ENCODE peak calls at places on chromosome 12, in ten cellular contexts. One of them, this sample, is unnamed.

GRCh38 chr12:31206038-31206670 is 119.8 kb downstream of the SINHCAF start:
- DNase-seq in left ventricle myocardium inferior: no peak
- DNase-seq in LNCaP clone FGC: peak
- DNase-seq in astrocyte: peak
- DNase-seq in keratinocyte: peak
- DNase-seq in NB4: no peak
- DNase-seq in dorsolateral prefrontal cortex: no peak
- DNase-seq in fibroblast of mammary gland: peak
- DNase-seq in hepatocyte: no peak
- DNase-seq in breast epithelium: no peak
- DNase-seq in this sample: no peak

GRCh38 chr12:21169878-21170472 is 39.0 kb downstream of the SLCO1B1 start:
- DNase-seq in fibroblast of mammary gland: peak
- DNase-seq in left ventricle myocardium inferior: no peak
- DNase-seq in hepatocyte: peak
- DNase-seq in astrocyte: peak
- DNase-seq in LNCaP clone FGC: peak
- DNase-seq in dorsolateral prefrontal cortex: no peak
- DNase-seq in breast epithelium: no peak
- DNase-seq in NB4: peak
- DNase-seq in keratinocyte: no peak
- DNase-seq in this sample: no peak

GRCh38 chr12:72010365-72010764 is 71.7 kb downstream of the TPH2 start:
- DNase-seq in astrocyte: peak
- DNase-seq in fibroblast of mammary gland: no peak
- DNase-seq in NB4: no peak
- DNase-seq in LNCaP clone FGC: no peak
- DNase-seq in hepatocyte: no peak
- DNase-seq in left ventricle myocardium inferior: no peak
- DNase-seq in dorsolateral prefrontal cortex: no peak
- DNase-seq in keratinocyte: no peak
- DNase-seq in breast epithelium: no peak
- DNase-seq in this sample: no peak

GRCh38 chr12:89469361-89469760 is 55.2 kb downstream of the GALNT4 start:
- DNase-seq in hepatocyte: no peak
- DNase-seq in keratinocyte: no peak
- DNase-seq in fibroblast of mammary gland: peak
- DNase-seq in NB4: peak
- DNase-seq in LNCaP clone FGC: no peak
- DNase-seq in astrocyte: peak
- DNase-seq in dorsolateral prefrontal cortex: no peak
- DNase-seq in breast epithelium: no peak
- DNase-seq in left ventricle myocardium inferior: no peak
- DNase-seq in this sample: no peak

GRCh38 chr12:112409064-112409905 is at the start of gene RPL6:
- DNase-seq in left ventricle myocardium inferior: peak
- DNase-seq in breast epithelium: peak
- DNase-seq in LNCaP clone FGC: peak
- DNase-seq in keratinocyte: peak
- DNase-seq in astrocyte: peak
- DNase-seq in dorsolateral prefrontal cortex: peak
- DNase-seq in NB4: peak
- DNase-seq in fibroblast of mammary gland: peak
- DNase-seq in hepatocyte: peak
- DNase-seq in this sample: peak

GRCh38 chr12:2035421-2036080 is 17.2 kb upstream of the CACNA1C start:
- DNase-seq in astrocyte: no peak
- DNase-seq in hepatocyte: no peak
- DNase-seq in left ventricle myocardium inferior: no peak
- DNase-seq in NB4: peak
- DNase-seq in fibroblast of mammary gland: no peak
- DNase-seq in keratinocyte: no peak
- DNase-seq in breast epithelium: no peak
- DNase-seq in dorsolateral prefrontal cortex: peak
- DNase-seq in LNCaP clone FGC: no peak
- DNase-seq in this sample: no peak

GRCh38 chr12:125688881-125689280 is 623.6 kb downstream of the AACS start:
- DNase-seq in dorsolateral prefrontal cortex: no peak
- DNase-seq in astrocyte: no peak
- DNase-seq in keratinocyte: no peak
- DNase-seq in left ventricle myocardium inferior: no peak
- DNase-seq in hepatocyte: no peak
- DNase-seq in breast epithelium: no peak
- DNase-seq in fibroblast of mammary gland: no peak
- DNase-seq in NB4: no peak
- DNase-seq in LNCaP clone FGC: no peak
- DNase-seq in this sample: no peak

GRCh38 chr12:64633940-64634337 is 23.6 kb downstream of the RASSF3 start:
- DNase-seq in left ventricle myocardium inferior: peak
- DNase-seq in NB4: peak
- DNase-seq in LNCaP clone FGC: peak
- DNase-seq in breast epithelium: peak
- DNase-seq in fibroblast of mammary gland: peak
- DNase-seq in dorsolateral prefrontal cortex: no peak
- DNase-seq in hepatocyte: peak
- DNase-seq in astrocyte: peak
- DNase-seq in keratinocyte: no peak
- DNase-seq in this sample: peak

GRCh38 chr12:50615534-50616296 is 110.9 kb downstream of the DIP2B start:
- DNase-seq in left ventricle myocardium inferior: no peak
- DNase-seq in keratinocyte: no peak
- DNase-seq in dorsolateral prefrontal cortex: no peak
- DNase-seq in LNCaP clone FGC: no peak
- DNase-seq in breast epithelium: no peak
- DNase-seq in fibroblast of mammary gland: no peak
- DNase-seq in NB4: no peak
- DNase-seq in astrocyte: peak
- DNase-seq in hepatocyte: no peak
- DNase-seq in this sample: no peak

GRCh38 chr12:106128526-106129430 is 10.0 kb downstream of the NUAK1 start:
- DNase-seq in dorsolateral prefrontal cortex: no peak
- DNase-seq in astrocyte: no peak
- DNase-seq in LNCaP clone FGC: no peak
- DNase-seq in hepatocyte: no peak
- DNase-seq in breast epithelium: no peak
- DNase-seq in left ventricle myocardium inferior: no peak
- DNase-seq in fibroblast of mammary gland: no peak
- DNase-seq in NB4: no peak
- DNase-seq in keratinocyte: no peak
- DNase-seq in this sample: no peak

GRCh38 chr12:121550974-121551631 is 29.7 kb downstream of the KDM2B start:
- DNase-seq in left ventricle myocardium inferior: no peak
- DNase-seq in NB4: no peak
- DNase-seq in hepatocyte: no peak
- DNase-seq in dorsolateral prefrontal cortex: no peak
- DNase-seq in breast epithelium: no peak
- DNase-seq in astrocyte: no peak
- DNase-seq in keratinocyte: no peak
- DNase-seq in fibroblast of mammary gland: no peak
- DNase-seq in LNCaP clone FGC: no peak
- DNase-seq in this sample: no peak

DNA sequence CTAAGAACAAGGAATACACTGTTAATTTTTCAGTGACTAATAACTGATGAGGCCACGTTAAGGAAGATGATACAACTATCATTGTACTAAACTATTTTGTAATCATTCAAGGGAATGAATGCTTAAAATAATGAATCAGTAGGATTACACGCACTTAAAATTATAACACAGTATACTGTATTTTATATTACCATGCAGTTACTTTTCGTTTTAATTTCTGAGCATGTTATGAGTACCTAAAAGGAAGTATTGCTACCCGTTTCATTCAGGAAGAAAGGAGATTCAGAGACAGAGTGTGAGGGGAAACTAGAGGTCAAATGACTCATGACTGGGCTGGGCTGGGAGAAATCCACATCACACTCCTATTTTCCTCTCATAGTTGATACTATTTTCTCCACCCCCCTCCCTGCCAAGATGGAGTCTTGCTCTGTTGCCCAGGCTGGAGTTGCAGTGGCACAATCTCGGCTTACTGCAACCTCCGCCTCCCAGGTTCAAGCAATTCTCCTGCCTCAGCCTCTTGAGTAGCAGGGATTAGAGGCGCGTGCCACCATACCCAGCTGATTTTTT is 202.0 kb downstream of the PPM1H start:
- DNase-seq in keratinocyte: no peak
- DNase-seq in dorsolateral prefrontal cortex: no peak
- DNase-seq in LNCaP clone FGC: no peak
- DNase-seq in astrocyte: peak
- DNase-seq in fibroblast of mammary gland: peak
- DNase-seq in left ventricle myocardium inferior: no peak
- DNase-seq in hepatocyte: peak
- DNase-seq in NB4: peak
- DNase-seq in breast epithelium: no peak
- DNase-seq in this sample: no peak
- H3K4me3 ChIP-seq in keratinocyte: no peak
- H3K4me3 ChIP-seq in dorsolateral prefrontal cortex: no peak
- H3K4me3 ChIP-seq in LNCaP clone FGC: no peak
- H3K4me3 ChIP-seq in astrocyte: no peak
- H3K4me3 ChIP-seq in fibroblast of mammary gland: no peak
- H3K4me3 ChIP-seq in left ventricle myocardium inferior: no peak
- H3K4me3 ChIP-seq in hepatocyte: no peak
- H3K4me3 ChIP-seq in NB4: no peak
- H3K4me3 ChIP-seq in breast epithelium: no peak
- H3K4me3 ChIP-seq in this sample: no peak

GRCh38 chr12:52667509-52667908 is 12.7 kb downstream of the KRT1 start:
- DNase-seq in LNCaP clone FGC: no peak
- DNase-seq in keratinocyte: no peak
- DNase-seq in breast epithelium: no peak
- DNase-seq in fibroblast of mammary gland: no peak
- DNase-seq in NB4: no peak
- DNase-seq in hepatocyte: no peak
- DNase-seq in astrocyte: no peak
- DNase-seq in dorsolateral prefrontal cortex: no peak
- DNase-seq in left ventricle myocardium inferior: no peak
- DNase-seq in this sample: no peak
- TF ChIP-seq CTCF in LNCaP clone FGC: peak
- TF ChIP-seq CTCF in keratinocyte: peak
- TF ChIP-seq CTCF in breast epithelium: no peak
- TF ChIP-seq CTCF in fibroblast of mammary gland: peak
- TF ChIP-seq CTCF in NB4: no peak
- TF ChIP-seq CTCF in hepatocyte: peak
- TF ChIP-seq CTCF in astrocyte: no peak
- TF ChIP-seq CTCF in dorsolateral prefrontal cortex: no peak
- TF ChIP-seq CTCF in left ventricle myocardium inferior: peak
- TF ChIP-seq CTCF in this sample: no peak

DNA sequence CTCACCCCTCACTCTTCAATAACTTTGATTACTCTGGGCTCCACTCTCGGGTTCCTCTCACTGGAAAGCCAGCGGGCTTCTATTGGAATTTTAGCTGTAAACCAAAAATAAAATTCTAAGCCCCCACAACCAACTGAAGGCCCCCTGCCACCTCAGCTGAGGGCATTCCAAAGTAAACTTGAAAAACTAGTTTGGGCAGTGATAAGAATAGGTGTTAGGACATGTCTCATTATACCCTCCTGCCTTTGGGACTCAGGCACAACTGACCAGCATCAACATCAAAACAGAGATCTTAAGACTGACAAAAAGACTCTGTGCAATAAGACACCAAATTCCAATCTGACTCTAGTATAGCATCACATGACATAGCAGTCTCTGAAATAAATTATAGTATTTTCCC is 11.9 kb upstream of the TSPAN9 start:
- DNase-seq in dorsolateral prefrontal cortex: no peak
- DNase-seq in left ventricle myocardium inferior: no peak
- DNase-seq in fibroblast of mammary gland: no peak
- DNase-seq in hepatocyte: no peak
- DNase-seq in breast epithelium: no peak
- DNase-seq in keratinocyte: no peak
- DNase-seq in astrocyte: no peak
- DNase-seq in LNCaP clone FGC: no peak
- DNase-seq in NB4: no peak
- DNase-seq in this sample: no peak
- H3K4me3 ChIP-seq in dorsolateral prefrontal cortex: no peak
- H3K4me3 ChIP-seq in left ventricle myocardium inferior: no peak
- H3K4me3 ChIP-seq in fibroblast of mammary gland: no peak
- H3K4me3 ChIP-seq in hepatocyte: no peak
- H3K4me3 ChIP-seq in breast epithelium: no peak
- H3K4me3 ChIP-seq in keratinocyte: no peak
- H3K4me3 ChIP-seq in astrocyte: no peak
- H3K4me3 ChIP-seq in LNCaP clone FGC: no peak
- H3K4me3 ChIP-seq in NB4: no peak
- H3K4me3 ChIP-seq in this sample: no peak

DNA sequence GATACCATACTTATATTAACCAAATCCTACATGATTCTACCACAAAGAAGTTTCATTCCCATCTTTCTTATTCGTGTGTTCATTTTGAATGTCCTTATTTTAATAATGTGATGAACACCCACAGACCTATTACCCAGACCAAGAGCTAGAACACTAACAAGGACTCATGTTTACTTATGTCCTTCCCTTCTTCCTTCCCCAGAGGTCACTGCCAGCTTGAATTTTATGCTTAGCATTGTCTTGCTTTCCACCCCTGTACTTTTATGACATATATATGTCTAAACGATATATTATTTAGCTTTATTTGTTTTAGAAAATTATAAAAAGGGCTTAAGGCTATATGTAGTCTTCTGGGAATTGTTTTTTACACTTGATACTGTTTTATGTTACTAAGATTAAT is 238.6 kb downstream of the LRIG3 start:
- DNase-seq in breast epithelium: no peak
- DNase-seq in left ventricle myocardium inferior: no peak
- DNase-seq in hepatocyte: no peak
- DNase-seq in LNCaP clone FGC: peak
- DNase-seq in NB4: no peak
- DNase-seq in fibroblast of mammary gland: no peak
- DNase-seq in astrocyte: no peak
- DNase-seq in keratinocyte: no peak
- DNase-seq in dorsolateral prefrontal cortex: no peak
- DNase-seq in this sample: no peak
- TF ChIP-seq CTCF in breast epithelium: no peak
- TF ChIP-seq CTCF in left ventricle myocardium inferior: no peak
- TF ChIP-seq CTCF in hepatocyte: no peak
- TF ChIP-seq CTCF in LNCaP clone FGC: peak
- TF ChIP-seq CTCF in NB4: no peak
- TF ChIP-seq CTCF in fibroblast of mammary gland: no peak
- TF ChIP-seq CTCF in astrocyte: no peak
- TF ChIP-seq CTCF in keratinocyte: no peak
- TF ChIP-seq CTCF in dorsolateral prefrontal cortex: no peak
- TF ChIP-seq CTCF in this sample: no peak

This sample was measured in ascending aorta.